ENCODE peak calls at places on chromosomes 6 and 20, in five cellular contexts. E is Peyer's patch, L is PC-3, O is lower leg skin, H is fibroblast of the aortic adventitia. A is an unnamed sample.

GRCh38 chr20:17895641-17896246 is 72.8 kb downstream of the SNX5 start:
- DNase-seq in E (peak), L (no peak), O (peak), H (peak), A (no peak)

GRCh38 chr20:9149796-9150195 is 80.9 kb downstream of the PLCB4 start:
- DNase-seq in O (no peak), H (no peak), L (no peak), E (no peak), A (no peak)

GRCh38 chr6:170177383-170178265 is 113.3 kb downstream of the DLL1 start:
- DNase-seq in L (no peak), E (peak), O (peak), H (no peak), A (no peak)

GRCh38 chr6:149176971-149177667 is 140.4 kb upstream of the TAB2 start:
- DNase-seq in L (no peak), O (no peak), H (no peak), E (no peak), A (no peak)

GRCh38 chr6:3489961-3490621 is 33.2 kb upstream of the SLC22A23 start:
- DNase-seq in O (no peak), E (no peak), L (no peak), H (peak), A (no peak)

GRCh38 chr6:98067375-98067774 is 767.0 kb upstream of the POU3F2 start:
- DNase-seq in O (no peak), E (no peak), H (no peak), L (no peak), A (no peak)

GRCh38 chr20:56516631-56517030 is 7.9 kb upstream of the FAM209A start:
- DNase-seq in H (no peak), L (no peak), E (no peak), O (peak), A (no peak)

GRCh38 chr20:25540273-25540672 is 45.1 kb downstream of the NINL start:
- DNase-seq in E (peak), H (no peak), L (peak), O (peak), A (no peak)

GRCh38 chr20:38190936-38191371 is 25.9 kb upstream of the TGM2 start:
- DNase-seq in L (no peak), E (peak), O (peak), H (no peak), A (no peak)

GRCh38 chr6:79413562-79414002 is 123.6 kb downstream of the LCA5 start:
- DNase-seq in L (peak), E (no peak), O (no peak), H (peak), A (no peak)

GRCh38 chr6:141580988-141581387 is 551.7 kb upstream of the GJE1 start:
- DNase-seq in E (no peak), L (peak), H (peak), O (no peak), A (no peak)

GRCh38 chr6:27867941-27868705 is 44.1 kb downstream of the OR2B2 start:
- DNase-seq in E (no peak), L (no peak), O (no peak), H (no peak), A (no peak)

GRCh38 chr6:23414204-23414501 is 711.9 kb upstream of the NRSN1 start:
- DNase-seq in L (peak), E (no peak), H (peak), O (no peak), A (peak)

GRCh38 chr6:39231386-39231785 is 2.1 kb upstream of the KCNK5 start:
- DNase-seq in O (no peak), H (no peak), E (no peak), L (no peak), A (no peak)

GRCh38 chr6:17585766-17586502 is 14.2 kb upstream of the FAM8A1 start:
- DNase-seq in O (no peak), H (no peak), E (peak), L (peak), A (no peak)

GRCh38 chr6:161186173-161186769 is 87.6 kb downstream of the AGPAT4 start:
- DNase-seq in E (peak), H (peak), L (peak), O (no peak), A (peak)

GRCh38 chr6:135382182-135382628 is 115.3 kb downstream of the AHI1 start:
- DNase-seq in E (no peak), O (no peak), L (no peak), H (no peak), A (no peak)

GRCh38 chr20:43942661-43943285 is 28.1 kb downstream of the TOX2 start:
- DNase-seq in E (no peak), O (no peak), H (peak), L (peak), A (peak)

GRCh38 chr20:37758332-37758731 is 64.5 kb downstream of the CTNNBL1 start:
- DNase-seq in H (no peak), O (no peak), L (peak), E (peak), A (no peak)

GRCh38 chr6:6725120-6725833 is 136.8 kb downstream of the LY86 start:
- DNase-seq in H (no peak), E (no peak), O (no peak), L (no peak), A (no peak)

GRCh38 chr6:128242765-128243403 is 277.5 kb downstream of the PTPRK start:
- DNase-seq in E (no peak), O (no peak), H (peak), L (no peak), A (peak)

GRCh38 chr20:57662313-57663240 is 42.4 kb upstream of the ZBP1 start:
- DNase-seq in L (no peak), E (peak), O (peak), H (no peak), A (no peak)

GRCh38 chr20:46701556-46701955 is 7.9 kb upstream of the SLC2A10 start:
- DNase-seq in O (peak), E (no peak), L (peak), H (no peak), A (no peak)

GRCh38 chr20:20525756-20526155 is 157.9 kb downstream of the INSM1 start:
- DNase-seq in L (no peak), H (no peak), E (no peak), O (no peak), A (no peak)

GRCh38 chr6:15500078-15500740 is 162.6 kb downstream of the DTNBP1 start:
- DNase-seq in O (peak), E (no peak), L (no peak), H (no peak), A (no peak)

GRCh38 chr6:78347191-78347916 is 520.0 kb upstream of the IRAK1BP1 start:
- DNase-seq in E (no peak), H (no peak), O (no peak), L (no peak), A (no peak)

DNA sequence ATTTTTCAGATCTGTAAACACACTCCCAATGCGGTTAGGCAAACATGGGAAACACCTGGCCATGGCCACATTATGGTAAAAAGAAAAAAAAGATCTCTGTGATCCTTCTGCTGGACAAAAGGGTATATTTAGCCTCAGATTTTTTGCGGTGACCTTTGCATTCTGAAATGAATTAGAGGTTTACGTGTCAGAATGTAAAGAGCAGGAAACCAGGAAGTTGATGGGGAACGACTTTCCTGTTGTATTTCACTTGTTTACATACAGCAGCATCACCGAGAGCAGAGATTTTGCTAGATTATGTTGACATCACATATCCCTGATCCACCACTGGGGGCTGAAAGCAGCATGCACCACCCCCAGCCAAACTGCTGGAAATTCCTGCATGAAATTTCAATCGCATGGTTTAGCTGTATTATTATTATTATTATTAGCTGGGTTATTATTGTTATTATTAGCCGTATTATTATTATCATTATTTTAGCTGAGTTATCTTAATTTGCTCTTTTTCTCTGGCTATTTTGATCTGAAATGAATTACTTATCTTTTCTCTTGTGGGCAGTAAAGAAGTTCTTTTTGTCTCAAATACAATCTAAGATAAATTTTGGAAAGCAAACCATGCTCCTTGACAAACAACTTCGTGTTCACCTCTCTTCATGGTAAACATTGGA is 189.4 kb downstream of the ZFP64 start:
- DNase-seq in H (no peak), E (no peak), O (no peak), L (peak), A (no peak)
- TF ChIP-seq CTCF in H (peak), E (no peak), O (no peak), L (peak), A (no peak)

GRCh38 chr6:75170666-75171065 is 35.2 kb downstream of the COL12A1 start:
- DNase-seq in E (no peak), O (no peak), H (no peak), L (no peak), A (no peak)
- H3K4me3 ChIP-seq in E (no peak), O (no peak), H (no peak), L (no peak), A (no peak)

GRCh38 chr20:10323729-10324128 is 105.1 kb downstream of the SNAP25 start:
- DNase-seq in H (no peak), L (no peak), E (no peak), O (no peak), A (no peak)
- TF ChIP-seq CTCF in H (peak), L (no peak), E (no peak), O (no peak), A (no peak)

GRCh38 chr6:37536462-37537225 is 37.0 kb upstream of the CCDC167 start:
- DNase-seq in H (no peak), L (no peak), O (no peak), E (no peak), A (no peak)

GRCh38 chr6:37538107-37538506 is 38.4 kb upstream of the CCDC167 start:
- DNase-seq in E (no peak), H (no peak), O (no peak), L (peak), A (no peak)

GRCh38 chr6:37539706-37540352 is 40.1 kb upstream of the CCDC167 start:
- DNase-seq in E (no peak), L (no peak), H (no peak), O (no peak), A (no peak)

GRCh38 chr6:37532122-37532521 is 32.4 kb upstream of the CCDC167 start:
- DNase-seq in H (no peak), E (no peak), O (no peak), L (no peak), A (no peak)

DNA sequence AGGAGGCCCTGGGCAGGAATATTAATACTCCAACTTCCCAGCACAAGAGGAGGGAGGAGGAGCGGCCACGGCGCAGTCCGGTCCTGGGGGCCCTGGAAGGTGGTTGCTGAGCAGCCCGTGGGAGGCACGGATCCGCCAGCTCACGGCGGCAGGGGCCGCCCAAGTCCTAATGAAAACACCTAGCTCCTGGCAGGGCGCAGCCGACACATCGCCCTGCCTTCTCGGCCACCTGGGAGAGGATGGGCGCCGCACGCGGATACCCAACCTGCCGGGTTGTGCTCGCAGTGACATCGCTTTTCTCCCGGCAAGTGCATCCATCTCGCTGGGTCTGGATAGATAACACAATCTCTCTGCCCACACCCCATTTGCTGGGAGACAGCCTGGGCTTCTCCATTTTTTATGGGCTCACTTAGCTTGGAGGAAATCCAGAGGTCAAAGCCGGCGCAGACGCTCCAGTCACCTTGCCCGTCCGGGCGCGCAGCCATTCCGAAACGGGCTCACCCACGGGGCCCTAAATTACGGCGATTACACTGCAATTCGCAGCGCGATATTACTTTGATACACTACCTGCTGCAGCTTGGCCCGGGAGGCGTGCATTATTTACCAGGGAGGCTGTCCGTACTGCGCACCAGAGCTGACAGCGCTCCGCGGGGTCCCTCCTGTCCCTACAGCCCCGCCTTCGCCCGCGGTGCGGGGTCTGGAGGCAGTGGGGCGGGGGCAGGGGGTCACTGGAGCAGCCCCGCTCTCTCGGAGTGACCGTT is 36.2 kb upstream of the CCDC167 start:
- DNase-seq in O (no peak), L (peak), E (peak), H (no peak), A (no peak)
- H3K4me3 ChIP-seq in O (no peak), L (peak), E (peak), H (no peak), A (peak)

GRCh38 chr6:109455502-109456282 is at the start of gene MICAL1:
- DNase-seq in L (peak), H (peak), O (peak), E (peak), A (no peak)
- TF ChIP-seq CTCF in L (no peak), H (peak), O (no peak), E (peak), A (peak)

DNA sequence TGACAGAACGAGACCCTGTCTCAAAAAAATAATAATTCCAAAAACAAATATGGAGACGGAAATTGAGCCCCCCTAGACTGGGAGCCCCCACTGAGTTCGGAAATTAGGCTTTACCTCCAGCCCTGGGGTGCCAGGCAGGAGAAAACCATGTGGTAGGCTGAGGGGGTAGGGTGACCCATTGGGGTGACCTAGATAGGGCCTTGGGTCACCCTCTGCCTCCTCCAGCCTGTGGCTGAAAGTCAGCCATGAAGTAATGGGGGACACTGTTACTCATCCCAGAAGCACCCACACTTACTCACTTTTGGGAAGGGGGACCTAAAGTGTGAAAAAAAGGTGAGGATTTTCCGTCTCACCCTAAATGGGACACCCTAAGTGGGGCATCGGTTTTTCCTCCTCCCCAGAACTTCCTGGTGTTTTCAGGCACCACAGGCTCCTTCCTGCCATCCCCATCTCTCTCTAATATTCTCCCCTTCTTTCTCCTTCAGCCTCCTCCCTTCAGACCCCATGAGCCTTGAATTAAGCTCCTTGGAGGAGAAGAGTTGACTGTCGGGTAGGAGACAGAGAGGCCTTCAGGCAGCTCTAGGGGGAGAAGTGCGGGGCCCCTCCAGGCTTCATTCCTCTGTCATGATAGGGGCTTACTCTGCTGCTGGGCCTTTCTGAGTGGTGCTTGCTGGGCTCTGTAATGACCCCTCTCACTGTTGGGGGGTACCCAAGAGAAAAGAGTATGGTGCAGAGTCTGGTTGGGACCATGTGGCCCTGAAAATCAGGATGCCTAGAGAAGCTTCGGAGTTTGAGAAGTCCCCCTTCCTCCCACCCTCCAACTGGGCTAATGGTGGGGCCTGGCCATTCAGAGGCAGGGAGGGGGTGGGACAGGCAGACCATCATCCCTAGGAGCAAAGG is 2.4 kb downstream of the LTB start:
- DNase-seq in H (no peak), L (no peak), O (peak), E (no peak), A (no peak)
- H3K4me3 ChIP-seq in H (no peak), L (no peak), O (no peak), E (peak), A (no peak)

GRCh38 chr20:49740807-49741206 is 27.1 kb upstream of the B4GALT5 start:
- DNase-seq in E (no peak), L (no peak), H (no peak), O (no peak), A (no peak)

GRCh38 chr20:49742948-49743347 is 29.3 kb upstream of the B4GALT5 start:
- DNase-seq in L (no peak), H (no peak), E (no peak), O (no peak), A (no peak)

GRCh38 chr20:49737260-49737659 is 23.6 kb upstream of the B4GALT5 start:
- DNase-seq in H (no peak), O (no peak), E (no peak), L (no peak), A (no peak)

GRCh38 chr20:49741940-49742339 is 28.3 kb upstream of the B4GALT5 start:
- DNase-seq in H (no peak), E (no peak), L (no peak), O (no peak), A (no peak)

DNA sequence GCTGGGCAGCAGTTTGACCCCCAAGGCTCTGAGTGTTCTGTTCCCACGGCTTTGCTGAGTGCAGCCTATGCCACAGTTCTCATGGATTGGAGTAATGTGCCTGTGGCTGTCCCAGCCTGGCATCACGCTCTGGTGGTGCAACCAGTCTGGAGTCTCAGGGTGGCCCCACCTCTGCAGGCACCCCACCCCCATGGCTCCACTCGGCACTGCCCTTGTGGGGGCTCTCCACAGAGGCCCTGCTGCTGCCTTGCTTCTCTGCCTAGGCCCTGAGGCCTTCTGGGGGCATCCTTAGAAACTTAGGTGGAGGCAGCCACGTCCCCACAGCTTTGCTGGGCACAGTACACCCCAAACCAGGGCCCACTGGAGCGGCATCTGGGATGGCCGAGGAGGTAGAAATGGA is 25.4 kb upstream of the B4GALT5 start:
- DNase-seq in H (no peak), E (no peak), O (no peak), L (no peak), A (no peak)
- TF ChIP-seq CTCF in H (no peak), E (no peak), O (no peak), L (no peak), A (no peak)

GRCh38 chr6:122778961-122779671 is 400 bp upstream of the FABP7 start:
- DNase-seq in H (no peak), O (no peak), E (no peak), L (no peak), A (no peak)

GRCh38 chr6:122781716-122782115 is 2.2 kb downstream of the FABP7 start:
- DNase-seq in L (no peak), E (no peak), O (no peak), H (no peak), A (no peak)

GRCh38 chr6:122780114-122780513 is 598 bp downstream of the FABP7 start:
- DNase-seq in E (no peak), H (no peak), L (no peak), O (no peak), A (no peak)

GRCh38 chr6:122778334-122778733 is 1.2 kb upstream of the FABP7 start:
- DNase-seq in H (no peak), O (no peak), E (no peak), L (no peak), A (no peak)

DNA sequence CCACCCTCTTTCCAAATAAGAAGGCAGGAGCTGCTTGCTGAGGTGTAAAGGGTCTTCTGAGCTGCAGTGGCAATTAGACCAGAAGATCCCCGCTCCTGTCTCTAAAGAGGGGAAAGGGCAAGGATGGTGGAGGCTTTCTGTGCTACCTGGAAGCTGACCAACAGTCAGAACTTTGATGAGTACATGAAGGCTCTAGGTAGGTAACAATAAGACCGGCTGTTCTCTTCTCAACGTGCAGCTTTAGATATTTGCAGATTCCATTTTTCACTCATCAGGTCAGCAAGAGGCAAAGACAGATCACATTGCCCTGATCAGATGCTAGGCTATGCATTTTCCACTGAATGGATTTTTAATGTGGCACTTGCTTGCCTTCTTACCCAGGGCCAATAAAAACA is at the start of gene FABP7:
- DNase-seq in L (no peak), E (no peak), H (no peak), O (no peak), A (no peak)
- H3K4me3 ChIP-seq in L (no peak), E (no peak), H (no peak), O (no peak), A (no peak)